ENCODE peak calls at places on chromosomes 13 and 19, in seven cellular contexts. Q is neuronal stem cell, N is ELF-1, F is NCI-H1092 treated with DMSO at 0.1 percent for 48 hours, L is activated T-helper 1 cell treated with Interleukin-2 at 50 U/mL for 16 hours, T is H9, O is DND-41. J is an unnamed sample.
A peak's percentile ranks its signal among the peaks of the same experiment; 100 is the strongest.

GRCh38 chr19:31054430-31054829 is 294.8 kb downstream of the TSHZ3 start:
- DNase-seq in N (peak; percentile 69), O (peak; percentile 24), Q (peak; percentile 40), F (no peak), L (peak; percentile 10), T (peak; percentile 88), J (no peak)

GRCh38 chr19:46979770-46980105 is 39.9 kb upstream of the NPAS1 start:
- DNase-seq in Q (no peak), T (peak; percentile 60), O (no peak), L (no peak), F (no peak), N (peak; percentile 42), J (no peak)

GRCh38 chr19:3124630-3125029 is 11.2 kb upstream of the GNA15 start:
- DNase-seq in T (no peak), Q (no peak), F (no peak), O (no peak), L (no peak), N (no peak), J (no peak)

GRCh38 chr13:54658771-54659170 is 1630.2 kb downstream of the OLFM4 start:
- DNase-seq in Q (no peak), F (no peak), T (no peak), L (no peak), N (no peak), O (no peak), J (no peak)

GRCh38 chr13:35016362-35017148 is 74.5 kb downstream of the NBEA start:
- DNase-seq in Q (no peak), L (no peak), O (no peak), F (no peak), T (no peak), N (no peak), J (no peak)

GRCh38 chr13:94548382-94549240 is 47.3 kb downstream of the TGDS start:
- DNase-seq in T (peak; percentile 81), O (peak; percentile 48), L (peak; percentile 28), Q (no peak), F (peak; percentile 95), N (no peak), J (peak; percentile 1)

GRCh38 chr13:99086149-99086868 is 108.4 kb upstream of the DOCK9 start:
- DNase-seq in L (peak; percentile 69), F (peak; percentile 55), N (no peak), Q (peak; percentile 51), T (peak; percentile 43), O (peak; percentile 70), J (peak; percentile 58)

GRCh38 chr13:40485611-40486517 is 180.6 kb downstream of the FOXO1 start:
- DNase-seq in L (peak; percentile 55), N (no peak), T (no peak), Q (no peak), O (no peak), F (no peak), J (no peak)

GRCh38 chr13:37656247-37656940 is 57.8 kb upstream of the POSTN start:
- DNase-seq in O (no peak), L (no peak), F (no peak), T (no peak), N (no peak), Q (no peak), J (no peak)

GRCh38 chr13:74092711-74093110 is 41.5 kb downstream of the KLF12 start:
- DNase-seq in N (no peak), F (no peak), T (no peak), Q (no peak), O (no peak), L (no peak), J (no peak)

GRCh38 chr19:1007399-1007745 is 7.2 kb downstream of the GRIN3B start:
- DNase-seq in N (no peak), Q (no peak), F (no peak), L (no peak), T (no peak), O (no peak), J (no peak)

GRCh38 chr19:15280915-15281683 is 48.9 kb upstream of the EPHX3 start:
- DNase-seq in Q (peak; percentile 81), F (peak; percentile 82), O (no peak), T (no peak), N (peak; percentile 48), L (no peak), J (peak; percentile 68)

GRCh38 chr13:80000679-80001509 is 340.0 kb downstream of the SPRY2 start:
- DNase-seq in L (no peak), O (no peak), F (no peak), Q (no peak), N (no peak), T (no peak), J (no peak)

GRCh38 chr19:43662487-43662886 is 7.5 kb downstream of the PLAUR start:
- DNase-seq in F (no peak), N (peak; percentile 53), Q (no peak), L (no peak), T (peak; percentile 34), O (no peak), J (peak; percentile 34)

GRCh38 chr19:10193666-10194499 is 870 bp downstream of the DNMT1 start:
- DNase-seq in L (no peak), O (no peak), T (peak; percentile 48), N (peak; percentile 64), F (no peak), Q (peak; percentile 3), J (peak; percentile 28)

GRCh38 chr13:95020298-95020987 is 280.8 kb downstream of the ABCC4 start:
- DNase-seq in Q (no peak), T (no peak), N (no peak), F (no peak), L (no peak), O (no peak), J (no peak)

GRCh38 chr19:2149980-2150793 is 1.2 kb downstream of the AP3D1 start:
- DNase-seq in Q (no peak), F (no peak), L (no peak), N (peak; percentile 30), O (no peak), T (no peak), J (peak; percentile 37)

GRCh38 chr13:51895906-51896888 is 34.4 kb downstream of the CCDC70 start:
- DNase-seq in L (no peak), O (peak; percentile 16), T (peak; percentile 68), F (peak; percentile 11), N (peak; percentile 65), Q (peak; percentile 26), J (peak; percentile 36)

GRCh38 chr19:1558552-1558951 is 9.6 kb downstream of the MEX3D start:
- DNase-seq in T (no peak), F (no peak), L (no peak), O (no peak), Q (no peak), N (no peak), J (no peak)